ENCODE peak calls at places on chromosomes 5 and 9, in four cellular contexts. G is K562, O is GM12878, Y is HepG2. L is an unnamed sample.

GRCh38 chr5:177430146-177430951 is 3.9 kb downstream of the GRK6 start:
- DNase-seq in G (no peak), O (no peak), Y (no peak), L (no peak)

GRCh38 chr9:14207352-14207995 is 106.5 kb downstream of the NFIB start:
- DNase-seq in G (no peak), O (peak), Y (no peak), L (no peak)

GRCh38 chr5:100872409-100873190 is 30.5 kb downstream of the ST8SIA4 start:
- DNase-seq in G (no peak), O (no peak), Y (no peak), L (no peak)

GRCh38 chr9:133375116-133375723 is 640 bp downstream of the SURF4 start:
- DNase-seq in G (no peak), O (no peak), Y (peak), L (peak)

GRCh38 chr5:169251685-169252084 is 49.3 kb downstream of the SLIT3 start:
- DNase-seq in G (no peak), O (no peak), Y (no peak), L (no peak)

GRCh38 chr5:154258531-154259217 is 68.1 kb downstream of the GALNT10 start:
- DNase-seq in G (no peak), O (no peak), Y (peak), L (no peak)

GRCh38 chr9:109751253-109751652 is 28.7 kb upstream of the PALM2AKAP2 start:
- DNase-seq in G (no peak), O (no peak), Y (peak), L (no peak)

GRCh38 chr9:122835313-122835731 is 6.9 kb upstream of the PDCL start:
- DNase-seq in G (no peak), O (no peak), Y (peak), L (no peak)

GRCh38 chr5:60668715-60669304 is 31.2 kb downstream of the DEPDC1B start:
- DNase-seq in G (no peak), O (no peak), Y (peak), L (no peak)

GRCh38 chr9:36031774-36032565 is 4.7 kb upstream of the RECK start:
- DNase-seq in G (no peak), O (no peak), Y (no peak), L (no peak)

GRCh38 chr9:127123239-127123935 is 952 bp upstream of the ANGPTL2 start:
- DNase-seq in G (no peak), O (no peak), Y (no peak), L (no peak)

GRCh38 chr5:54272746-54273145 is 37.6 kb downstream of the ARL15 start:
- DNase-seq in G (no peak), O (no peak), Y (no peak), L (no peak)

GRCh38 chr5:54514841-54515432 is 2.6 kb upstream of the SNX18 start:
- DNase-seq in G (no peak), O (no peak), Y (no peak), L (no peak)

GRCh38 chr9:113547501-113547900 is 84.0 kb downstream of the RGS3 start:
- DNase-seq in G (no peak), O (no peak), Y (no peak), L (no peak)

GRCh38 chr9:81394816-81395215 is 294.5 kb downstream of the TLE1 start:
- DNase-seq in G (no peak), O (no peak), Y (no peak), L (no peak)

GRCh38 chr9:89366711-89367110 is 48.4 kb downstream of the SECISBP2 start:
- DNase-seq in G (no peak), O (no peak), Y (no peak), L (no peak)

GRCh38 chr5:54580997-54581741 is 63.6 kb downstream of the SNX18 start:
- DNase-seq in G (no peak), O (no peak), Y (no peak), L (no peak)

GRCh38 chr5:10352404-10353240 is 873 bp upstream of the MARCHF6 start:
- DNase-seq in G (no peak), O (peak), Y (peak), L (no peak)

GRCh38 chr5:10351882-10352395 is 1.6 kb upstream of the MARCHF6 start:
- DNase-seq in G (no peak), O (no peak), Y (no peak), L (no peak)

GRCh38 chr5:10355071-10355889 is 1.8 kb downstream of the MARCHF6 start:
- DNase-seq in G (no peak), O (no peak), Y (no peak), L (no peak)

GRCh38 chr5:10353241-10354047 is at the start of gene MARCHF6:
- DNase-seq in G (peak), O (peak), Y (peak), L (peak)

GRCh38 chr5:10354048-10354872 is 765 bp downstream of the MARCHF6 start:
- DNase-seq in G (peak), O (no peak), Y (peak), L (peak)
- TF ChIP-seq ATF3 in G (no peak), O (no peak), Y (no peak), L (no peak)

GRCh38 chr9:76717611-76718010 is 46.6 kb upstream of the PCA3 start:
- DNase-seq in G (no peak), O (no peak), Y (no peak), L (no peak)
- TF ChIP-seq CREB1 in G (no peak), O (no peak), Y (no peak), L (no peak)

GRCh38 chr9:95085036-95085770 is 232.3 kb downstream of the FANCC start:
- DNase-seq in G (no peak), O (no peak), Y (no peak), L (no peak)
- TF ChIP-seq ETV6 in G (no peak), O (no peak), Y (no peak), L (no peak)

DNA sequence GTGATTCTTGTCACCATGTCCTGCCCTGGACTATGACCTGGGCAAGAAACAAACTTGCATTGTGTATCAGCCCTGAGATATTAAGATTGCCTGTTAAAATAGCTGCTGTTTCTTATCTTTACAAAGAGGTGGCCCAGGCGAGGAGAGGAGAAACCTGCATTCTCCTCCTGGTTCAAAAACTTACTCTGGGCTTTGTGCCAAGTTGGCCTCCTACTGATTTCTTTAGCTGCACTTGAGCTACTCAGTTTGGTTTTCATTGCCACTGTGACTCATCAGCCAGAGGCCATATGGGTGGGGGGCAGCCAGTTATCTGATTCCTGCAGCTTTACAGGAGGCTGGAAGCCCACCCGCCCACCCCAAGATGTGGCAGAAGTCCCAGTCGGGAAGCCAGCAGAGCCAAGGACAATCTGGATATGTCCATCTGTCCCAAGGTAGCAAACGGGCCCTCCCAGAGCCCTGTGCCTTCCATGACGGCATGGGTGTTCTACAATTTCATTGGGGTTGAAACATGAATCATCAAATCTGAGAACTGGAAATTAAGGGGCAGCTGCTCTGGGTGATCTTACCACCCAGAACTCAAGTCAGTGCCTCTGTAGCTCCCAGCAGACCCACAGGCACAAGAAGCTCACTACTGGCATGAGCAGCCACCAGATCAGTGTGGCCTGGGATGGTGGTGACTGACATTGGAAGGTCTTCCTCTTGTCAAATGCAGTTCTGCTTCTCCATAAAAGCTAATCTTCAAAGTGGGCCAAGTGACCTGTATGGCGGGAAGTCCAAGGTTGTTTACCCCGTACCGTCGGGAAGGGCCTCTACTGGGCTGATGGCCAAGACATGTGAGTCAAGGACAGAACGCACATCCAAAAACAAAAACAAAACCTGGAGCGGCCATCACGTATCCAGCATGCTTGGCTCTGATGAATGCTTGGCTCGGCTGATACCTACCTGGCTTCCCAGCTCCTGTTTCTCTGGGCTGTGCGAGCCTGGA is 15.5 kb downstream of the FCN2 start:
- DNase-seq in G (no peak), O (no peak), Y (no peak), L (no peak)
- TF ChIP-seq ATF3 in G (no peak), O (no peak), Y (no peak), L (no peak)

DNA sequence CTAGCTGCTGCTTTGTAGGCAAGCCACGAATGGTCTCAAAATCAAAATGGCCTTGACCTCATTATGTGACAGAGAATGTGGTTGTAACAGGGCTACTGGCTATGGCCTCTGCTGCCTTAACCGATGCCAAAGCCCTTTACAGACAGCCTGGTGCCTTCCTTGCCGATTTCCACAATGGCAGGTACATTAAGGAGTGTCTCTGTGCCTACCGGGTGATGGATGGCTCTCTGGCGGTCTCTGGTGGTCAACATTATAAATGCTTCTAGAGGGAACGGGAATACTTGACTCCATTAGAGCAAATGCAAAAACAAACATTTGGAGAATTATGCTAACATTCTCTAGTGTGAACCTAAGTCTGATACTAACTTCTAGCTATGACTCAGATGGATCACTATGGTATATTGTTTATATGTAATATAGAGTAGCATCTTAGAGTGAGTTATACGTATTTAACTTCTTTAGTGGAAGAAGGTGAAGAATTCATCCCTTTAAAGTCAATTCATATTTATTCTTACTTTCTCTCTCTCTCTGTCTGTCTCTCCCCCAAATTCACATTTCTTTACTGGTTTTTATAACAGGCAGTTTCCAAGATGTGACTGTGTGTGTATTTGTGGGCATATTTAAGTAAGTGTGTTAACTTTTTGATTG is 52.5 kb downstream of the RPS23 start:
- DNase-seq in G (peak), O (peak), Y (peak), L (peak)
- TF ChIP-seq CREB1 in G (no peak), O (no peak), Y (no peak), L (no peak)

GRCh38 chr5:171747061-171747859 is 38.4 kb upstream of the SMIM23 start:
- DNase-seq in G (no peak), O (no peak), Y (no peak), L (no peak)

GRCh38 chr5:171743786-171744076 is 41.9 kb upstream of the SMIM23 start:
- DNase-seq in G (no peak), O (no peak), Y (no peak), L (no peak)

GRCh38 chr5:171748720-171749119 is 36.9 kb upstream of the SMIM23 start:
- DNase-seq in G (no peak), O (no peak), Y (no peak), L (no peak)

GRCh38 chr5:171744882-171745281 is 40.7 kb upstream of the SMIM23 start:
- DNase-seq in G (no peak), O (no peak), Y (no peak), L (no peak)

DNA sequence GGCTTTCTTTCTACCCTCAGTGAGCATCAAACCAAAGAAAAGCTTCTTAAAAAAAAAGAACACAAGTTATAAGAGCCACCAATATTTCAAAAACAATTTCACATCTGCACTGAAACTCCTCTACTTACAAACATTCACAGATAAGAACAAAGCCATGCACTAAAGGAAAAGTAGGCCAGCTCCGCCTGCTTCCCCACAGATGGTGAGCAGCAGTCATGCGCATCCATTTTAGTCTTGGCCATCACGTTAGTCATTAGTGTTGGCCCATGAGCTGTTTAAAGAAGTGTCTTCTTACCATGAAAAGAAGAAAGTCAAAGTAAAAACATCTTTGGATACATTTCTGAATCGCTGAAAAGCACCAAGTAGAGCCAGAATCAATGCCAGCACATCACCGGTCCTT is 40.0 kb upstream of the SMIM23 start:
- DNase-seq in G (no peak), O (no peak), Y (no peak), L (no peak)
- TF ChIP-seq ETV6 in G (no peak), O (no peak), Y (no peak), L (no peak)

GRCh38 chr9:121463026-121463827 is 36.4 kb downstream of the GGTA1 start:
- DNase-seq in G (peak), O (no peak), Y (peak), L (peak)
- TF ChIP-seq ATF3 in G (peak), O (no peak), Y (no peak), L (no peak)

GRCh38 chr5:17217421-17218352 is at the start of gene BASP1:
- DNase-seq in G (no peak), O (no peak), Y (no peak), L (peak)
- TF ChIP-seq CREB1 in G (no peak), O (no peak), Y (no peak), L (no peak)

L was measured in WTC11.